ENCODE peak calls at places on chromosome 1, in eight cellular contexts. One of them, this sample, is unnamed.

GRCh38 chr1:219812086-219812485 is 116.3 kb downstream of the SLC30A10 start:
- DNase-seq in M059J: no peak
- DNase-seq in activated CD4-positive, alpha-beta T cell treated with anti-CD3 and anti-CD28 coated beads, Interleukin-2, amount 10 ng/mL, durations not matched to agents 7 days and 5 days: no peak
- DNase-seq in CD8-positive, alpha-beta memory T cell: no peak
- DNase-seq in T-cell: no peak
- DNase-seq in stimulated activated CD8-positive, alpha-beta memory T cell treated with anti-CD3 and anti-CD28 coated beads, Interleukin-4, amount 100 ng/mL, for 1 hour: no peak
- DNase-seq in A549: no peak
- DNase-seq in lower leg skin: no peak
- DNase-seq in this sample: no peak

GRCh38 chr1:35935436-35935835 is 4.5 kb downstream of the AGO3 start:
- DNase-seq in M059J: no peak
- DNase-seq in activated CD4-positive, alpha-beta T cell treated with anti-CD3 and anti-CD28 coated beads, Interleukin-2, amount 10 ng/mL, durations not matched to agents 7 days and 5 days: no peak
- DNase-seq in CD8-positive, alpha-beta memory T cell: no peak
- DNase-seq in T-cell: no peak
- DNase-seq in stimulated activated CD8-positive, alpha-beta memory T cell treated with anti-CD3 and anti-CD28 coated beads, Interleukin-4, amount 100 ng/mL, for 1 hour: no peak
- DNase-seq in A549: no peak
- DNase-seq in lower leg skin: no peak
- DNase-seq in this sample: peak; percentile 35

GRCh38 chr1:204883405-204883804 is 12.7 kb downstream of the NFASC start:
- DNase-seq in M059J: no peak
- DNase-seq in activated CD4-positive, alpha-beta T cell treated with anti-CD3 and anti-CD28 coated beads, Interleukin-2, amount 10 ng/mL, durations not matched to agents 7 days and 5 days: no peak
- DNase-seq in CD8-positive, alpha-beta memory T cell: no peak
- DNase-seq in T-cell: no peak
- DNase-seq in stimulated activated CD8-positive, alpha-beta memory T cell treated with anti-CD3 and anti-CD28 coated beads, Interleukin-4, amount 100 ng/mL, for 1 hour: no peak
- DNase-seq in A549: no peak
- DNase-seq in lower leg skin: no peak
- DNase-seq in this sample: no peak

GRCh38 chr1:3940911-3941310 is 40.8 kb upstream of the C1orf174 start:
- DNase-seq in M059J: no peak
- DNase-seq in activated CD4-positive, alpha-beta T cell treated with anti-CD3 and anti-CD28 coated beads, Interleukin-2, amount 10 ng/mL, durations not matched to agents 7 days and 5 days: no peak
- DNase-seq in CD8-positive, alpha-beta memory T cell: no peak
- DNase-seq in T-cell: no peak
- DNase-seq in stimulated activated CD8-positive, alpha-beta memory T cell treated with anti-CD3 and anti-CD28 coated beads, Interleukin-4, amount 100 ng/mL, for 1 hour: no peak
- DNase-seq in A549: no peak
- DNase-seq in lower leg skin: no peak
- DNase-seq in this sample: no peak

GRCh38 chr1:85617582-85618237 is 37.1 kb downstream of the CCN1 start:
- DNase-seq in M059J: no peak
- DNase-seq in activated CD4-positive, alpha-beta T cell treated with anti-CD3 and anti-CD28 coated beads, Interleukin-2, amount 10 ng/mL, durations not matched to agents 7 days and 5 days: no peak
- DNase-seq in CD8-positive, alpha-beta memory T cell: no peak
- DNase-seq in T-cell: no peak
- DNase-seq in stimulated activated CD8-positive, alpha-beta memory T cell treated with anti-CD3 and anti-CD28 coated beads, Interleukin-4, amount 100 ng/mL, for 1 hour: no peak
- DNase-seq in A549: no peak
- DNase-seq in lower leg skin: no peak
- DNase-seq in this sample: no peak

GRCh38 chr1:160004001-160004400 is 27.8 kb downstream of the PIGM start:
- DNase-seq in M059J: no peak
- DNase-seq in activated CD4-positive, alpha-beta T cell treated with anti-CD3 and anti-CD28 coated beads, Interleukin-2, amount 10 ng/mL, durations not matched to agents 7 days and 5 days: no peak
- DNase-seq in CD8-positive, alpha-beta memory T cell: no peak
- DNase-seq in T-cell: no peak
- DNase-seq in stimulated activated CD8-positive, alpha-beta memory T cell treated with anti-CD3 and anti-CD28 coated beads, Interleukin-4, amount 100 ng/mL, for 1 hour: no peak
- DNase-seq in A549: no peak
- DNase-seq in lower leg skin: no peak
- DNase-seq in this sample: no peak

GRCh38 chr1:153340356-153340755 is 8.3 kb downstream of the PGLYRP4 start:
- DNase-seq in M059J: no peak
- DNase-seq in activated CD4-positive, alpha-beta T cell treated with anti-CD3 and anti-CD28 coated beads, Interleukin-2, amount 10 ng/mL, durations not matched to agents 7 days and 5 days: no peak
- DNase-seq in CD8-positive, alpha-beta memory T cell: no peak
- DNase-seq in T-cell: no peak
- DNase-seq in stimulated activated CD8-positive, alpha-beta memory T cell treated with anti-CD3 and anti-CD28 coated beads, Interleukin-4, amount 100 ng/mL, for 1 hour: no peak
- DNase-seq in A549: no peak
- DNase-seq in lower leg skin: no peak
- DNase-seq in this sample: no peak

GRCh38 chr1:157289001-157289400 is 150.8 kb upstream of the ETV3 start:
- DNase-seq in M059J: no peak
- DNase-seq in activated CD4-positive, alpha-beta T cell treated with anti-CD3 and anti-CD28 coated beads, Interleukin-2, amount 10 ng/mL, durations not matched to agents 7 days and 5 days: no peak
- DNase-seq in CD8-positive, alpha-beta memory T cell: no peak
- DNase-seq in T-cell: no peak
- DNase-seq in stimulated activated CD8-positive, alpha-beta memory T cell treated with anti-CD3 and anti-CD28 coated beads, Interleukin-4, amount 100 ng/mL, for 1 hour: no peak
- DNase-seq in A549: no peak
- DNase-seq in lower leg skin: no peak
- DNase-seq in this sample: no peak

GRCh38 chr1:17140279-17140678 is 21.0 kb upstream of the PADI2 start:
- DNase-seq in M059J: no peak
- DNase-seq in activated CD4-positive, alpha-beta T cell treated with anti-CD3 and anti-CD28 coated beads, Interleukin-2, amount 10 ng/mL, durations not matched to agents 7 days and 5 days: no peak
- DNase-seq in CD8-positive, alpha-beta memory T cell: no peak
- DNase-seq in T-cell: no peak
- DNase-seq in stimulated activated CD8-positive, alpha-beta memory T cell treated with anti-CD3 and anti-CD28 coated beads, Interleukin-4, amount 100 ng/mL, for 1 hour: no peak
- DNase-seq in A549: no peak
- DNase-seq in lower leg skin: no peak
- DNase-seq in this sample: peak; percentile 54

GRCh38 chr1:109181085-109181806 is 32.5 kb upstream of the SARS1 start:
- DNase-seq in M059J: no peak
- DNase-seq in activated CD4-positive, alpha-beta T cell treated with anti-CD3 and anti-CD28 coated beads, Interleukin-2, amount 10 ng/mL, durations not matched to agents 7 days and 5 days: no peak
- DNase-seq in CD8-positive, alpha-beta memory T cell: no peak
- DNase-seq in T-cell: no peak
- DNase-seq in stimulated activated CD8-positive, alpha-beta memory T cell treated with anti-CD3 and anti-CD28 coated beads, Interleukin-4, amount 100 ng/mL, for 1 hour: no peak
- DNase-seq in A549: peak; percentile 89
- DNase-seq in lower leg skin: no peak
- DNase-seq in this sample: peak; percentile 20

GRCh38 chr1:168110896-168111545 is 25.7 kb downstream of the GPR161 start:
- DNase-seq in M059J: no peak
- DNase-seq in activated CD4-positive, alpha-beta T cell treated with anti-CD3 and anti-CD28 coated beads, Interleukin-2, amount 10 ng/mL, durations not matched to agents 7 days and 5 days: no peak
- DNase-seq in CD8-positive, alpha-beta memory T cell: no peak
- DNase-seq in T-cell: no peak
- DNase-seq in stimulated activated CD8-positive, alpha-beta memory T cell treated with anti-CD3 and anti-CD28 coated beads, Interleukin-4, amount 100 ng/mL, for 1 hour: no peak
- DNase-seq in A549: no peak
- DNase-seq in lower leg skin: no peak
- DNase-seq in this sample: no peak

GRCh38 chr1:240122639-240123604 is 31.2 kb downstream of the FMN2 start:
- DNase-seq in M059J: peak; percentile 65
- DNase-seq in activated CD4-positive, alpha-beta T cell treated with anti-CD3 and anti-CD28 coated beads, Interleukin-2, amount 10 ng/mL, durations not matched to agents 7 days and 5 days: no peak
- DNase-seq in CD8-positive, alpha-beta memory T cell: no peak
- DNase-seq in T-cell: no peak
- DNase-seq in stimulated activated CD8-positive, alpha-beta memory T cell treated with anti-CD3 and anti-CD28 coated beads, Interleukin-4, amount 100 ng/mL, for 1 hour: no peak
- DNase-seq in A549: no peak
- DNase-seq in lower leg skin: no peak
- DNase-seq in this sample: peak; percentile 23

GRCh38 chr1:183339556-183340167 is 78.5 kb downstream of the NMNAT2 start:
- DNase-seq in M059J: peak; percentile 37
- DNase-seq in activated CD4-positive, alpha-beta T cell treated with anti-CD3 and anti-CD28 coated beads, Interleukin-2, amount 10 ng/mL, durations not matched to agents 7 days and 5 days: no peak
- DNase-seq in CD8-positive, alpha-beta memory T cell: no peak
- DNase-seq in T-cell: no peak
- DNase-seq in stimulated activated CD8-positive, alpha-beta memory T cell treated with anti-CD3 and anti-CD28 coated beads, Interleukin-4, amount 100 ng/mL, for 1 hour: no peak
- DNase-seq in A549: no peak
- DNase-seq in lower leg skin: no peak
- DNase-seq in this sample: no peak

GRCh38 chr1:8423702-8424538 is 106.0 kb downstream of the SLC45A1 start:
- DNase-seq in M059J: peak; percentile 64
- DNase-seq in activated CD4-positive, alpha-beta T cell treated with anti-CD3 and anti-CD28 coated beads, Interleukin-2, amount 10 ng/mL, durations not matched to agents 7 days and 5 days: peak; percentile 46
- DNase-seq in CD8-positive, alpha-beta memory T cell: peak; percentile 73
- DNase-seq in T-cell: no peak
- DNase-seq in stimulated activated CD8-positive, alpha-beta memory T cell treated with anti-CD3 and anti-CD28 coated beads, Interleukin-4, amount 100 ng/mL, for 1 hour: peak; percentile 12
- DNase-seq in A549: peak; percentile 57
- DNase-seq in lower leg skin: peak; percentile 54
- DNase-seq in this sample: peak; percentile 64

GRCh38 chr1:183267646-183268431 is 81.8 kb downstream of the LAMC2 start:
- DNase-seq in M059J: peak; percentile 76
- DNase-seq in activated CD4-positive, alpha-beta T cell treated with anti-CD3 and anti-CD28 coated beads, Interleukin-2, amount 10 ng/mL, durations not matched to agents 7 days and 5 days: no peak
- DNase-seq in CD8-positive, alpha-beta memory T cell: no peak
- DNase-seq in T-cell: no peak
- DNase-seq in stimulated activated CD8-positive, alpha-beta memory T cell treated with anti-CD3 and anti-CD28 coated beads, Interleukin-4, amount 100 ng/mL, for 1 hour: no peak
- DNase-seq in A549: peak; percentile 13
- DNase-seq in lower leg skin: peak; percentile 49
- DNase-seq in this sample: peak; percentile 97

GRCh38 chr1:111948209-111949131 is 41.0 kb downstream of the KCND3 start:
- DNase-seq in M059J: peak; percentile 42
- DNase-seq in activated CD4-positive, alpha-beta T cell treated with anti-CD3 and anti-CD28 coated beads, Interleukin-2, amount 10 ng/mL, durations not matched to agents 7 days and 5 days: no peak
- DNase-seq in CD8-positive, alpha-beta memory T cell: no peak
- DNase-seq in T-cell: no peak
- DNase-seq in stimulated activated CD8-positive, alpha-beta memory T cell treated with anti-CD3 and anti-CD28 coated beads, Interleukin-4, amount 100 ng/mL, for 1 hour: no peak
- DNase-seq in A549: no peak
- DNase-seq in lower leg skin: peak; percentile 52
- DNase-seq in this sample: peak; percentile 21

GRCh38 chr1:233328661-233329498 is 1.4 kb downstream of the MAP3K21 start:
- DNase-seq in M059J: peak; percentile 26
- DNase-seq in activated CD4-positive, alpha-beta T cell treated with anti-CD3 and anti-CD28 coated beads, Interleukin-2, amount 10 ng/mL, durations not matched to agents 7 days and 5 days: no peak
- DNase-seq in CD8-positive, alpha-beta memory T cell: peak; percentile 44
- DNase-seq in T-cell: no peak
- DNase-seq in stimulated activated CD8-positive, alpha-beta memory T cell treated with anti-CD3 and anti-CD28 coated beads, Interleukin-4, amount 100 ng/mL, for 1 hour: no peak
- DNase-seq in A549: peak; percentile 36
- DNase-seq in lower leg skin: no peak
- DNase-seq in this sample: peak; percentile 2

GRCh38 chr1:235998812-235999211 is 66.1 kb downstream of the NID1 start:
- DNase-seq in M059J: no peak
- DNase-seq in activated CD4-positive, alpha-beta T cell treated with anti-CD3 and anti-CD28 coated beads, Interleukin-2, amount 10 ng/mL, durations not matched to agents 7 days and 5 days: peak; percentile 67
- DNase-seq in CD8-positive, alpha-beta memory T cell: peak; percentile 80
- DNase-seq in T-cell: peak; percentile 23
- DNase-seq in stimulated activated CD8-positive, alpha-beta memory T cell treated with anti-CD3 and anti-CD28 coated beads, Interleukin-4, amount 100 ng/mL, for 1 hour: peak; percentile 11
- DNase-seq in A549: no peak
- DNase-seq in lower leg skin: no peak
- DNase-seq in this sample: no peak

GRCh38 chr1:243501002-243501401 is 245.2 kb downstream of the SDCCAG8 start:
- DNase-seq in M059J: peak; percentile 73
- DNase-seq in activated CD4-positive, alpha-beta T cell treated with anti-CD3 and anti-CD28 coated beads, Interleukin-2, amount 10 ng/mL, durations not matched to agents 7 days and 5 days: no peak
- DNase-seq in CD8-positive, alpha-beta memory T cell: no peak
- DNase-seq in T-cell: no peak
- DNase-seq in stimulated activated CD8-positive, alpha-beta memory T cell treated with anti-CD3 and anti-CD28 coated beads, Interleukin-4, amount 100 ng/mL, for 1 hour: no peak
- DNase-seq in A549: no peak
- DNase-seq in lower leg skin: no peak
- DNase-seq in this sample: peak; percentile 37

GRCh38 chr1:119347858-119348257 is 20.7 kb upstream of the HAO2 start:
- DNase-seq in M059J: peak; percentile 20
- DNase-seq in activated CD4-positive, alpha-beta T cell treated with anti-CD3 and anti-CD28 coated beads, Interleukin-2, amount 10 ng/mL, durations not matched to agents 7 days and 5 days: no peak
- DNase-seq in CD8-positive, alpha-beta memory T cell: no peak
- DNase-seq in T-cell: no peak
- DNase-seq in stimulated activated CD8-positive, alpha-beta memory T cell treated with anti-CD3 and anti-CD28 coated beads, Interleukin-4, amount 100 ng/mL, for 1 hour: no peak
- DNase-seq in A549: no peak
- DNase-seq in lower leg skin: no peak
- DNase-seq in this sample: no peak

GRCh38 chr1:85001742-85002141 is 4.8 kb upstream of the MCOLN2 start:
- DNase-seq in M059J: no peak
- DNase-seq in activated CD4-positive, alpha-beta T cell treated with anti-CD3 and anti-CD28 coated beads, Interleukin-2, amount 10 ng/mL, durations not matched to agents 7 days and 5 days: no peak
- DNase-seq in CD8-positive, alpha-beta memory T cell: no peak
- DNase-seq in T-cell: no peak
- DNase-seq in stimulated activated CD8-positive, alpha-beta memory T cell treated with anti-CD3 and anti-CD28 coated beads, Interleukin-4, amount 100 ng/mL, for 1 hour: no peak
- DNase-seq in A549: no peak
- DNase-seq in lower leg skin: no peak
- DNase-seq in this sample: no peak

GRCh38 chr1:209768354-209768774 is 12.5 kb downstream of the TRAF3IP3 start:
- DNase-seq in M059J: no peak
- DNase-seq in activated CD4-positive, alpha-beta T cell treated with anti-CD3 and anti-CD28 coated beads, Interleukin-2, amount 10 ng/mL, durations not matched to agents 7 days and 5 days: peak; percentile 95
- DNase-seq in CD8-positive, alpha-beta memory T cell: peak; percentile 86
- DNase-seq in T-cell: peak; percentile 73
- DNase-seq in stimulated activated CD8-positive, alpha-beta memory T cell treated with anti-CD3 and anti-CD28 coated beads, Interleukin-4, amount 100 ng/mL, for 1 hour: peak; percentile 68
- DNase-seq in A549: no peak
- DNase-seq in lower leg skin: no peak
- DNase-seq in this sample: no peak

GRCh38 chr1:43358121-43358745 is 548 bp upstream of the CDC20 start:
- DNase-seq in M059J: peak; percentile 70
- DNase-seq in activated CD4-positive, alpha-beta T cell treated with anti-CD3 and anti-CD28 coated beads, Interleukin-2, amount 10 ng/mL, durations not matched to agents 7 days and 5 days: peak; percentile 26
- DNase-seq in CD8-positive, alpha-beta memory T cell: no peak
- DNase-seq in T-cell: no peak
- DNase-seq in stimulated activated CD8-positive, alpha-beta memory T cell treated with anti-CD3 and anti-CD28 coated beads, Interleukin-4, amount 100 ng/mL, for 1 hour: no peak
- DNase-seq in A549: peak; percentile 72
- DNase-seq in lower leg skin: no peak
- DNase-seq in this sample: no peak

GRCh38 chr1:234597894-234598293 is 12.1 kb downstream of the IRF2BP2 start:
- DNase-seq in M059J: peak; percentile 71
- DNase-seq in activated CD4-positive, alpha-beta T cell treated with anti-CD3 and anti-CD28 coated beads, Interleukin-2, amount 10 ng/mL, durations not matched to agents 7 days and 5 days: peak; percentile 71
- DNase-seq in CD8-positive, alpha-beta memory T cell: peak; percentile 74
- DNase-seq in T-cell: peak; percentile 48
- DNase-seq in stimulated activated CD8-positive, alpha-beta memory T cell treated with anti-CD3 and anti-CD28 coated beads, Interleukin-4, amount 100 ng/mL, for 1 hour: no peak
- DNase-seq in A549: peak; percentile 75
- DNase-seq in lower leg skin: no peak
- DNase-seq in this sample: peak; percentile 69

GRCh38 chr1:153786038-153786790 is 11.0 kb downstream of the SLC27A3 start:
- DNase-seq in M059J: no peak
- DNase-seq in activated CD4-positive, alpha-beta T cell treated with anti-CD3 and anti-CD28 coated beads, Interleukin-2, amount 10 ng/mL, durations not matched to agents 7 days and 5 days: no peak
- DNase-seq in CD8-positive, alpha-beta memory T cell: no peak
- DNase-seq in T-cell: no peak
- DNase-seq in stimulated activated CD8-positive, alpha-beta memory T cell treated with anti-CD3 and anti-CD28 coated beads, Interleukin-4, amount 100 ng/mL, for 1 hour: no peak
- DNase-seq in A549: no peak
- DNase-seq in lower leg skin: no peak
- DNase-seq in this sample: no peak

GRCh38 chr1:215583185-215583692 is 16.1 kb downstream of the KCTD3 start:
- DNase-seq in M059J: peak; percentile 82
- DNase-seq in activated CD4-positive, alpha-beta T cell treated with anti-CD3 and anti-CD28 coated beads, Interleukin-2, amount 10 ng/mL, durations not matched to agents 7 days and 5 days: no peak
- DNase-seq in CD8-positive, alpha-beta memory T cell: no peak
- DNase-seq in T-cell: no peak
- DNase-seq in stimulated activated CD8-positive, alpha-beta memory T cell treated with anti-CD3 and anti-CD28 coated beads, Interleukin-4, amount 100 ng/mL, for 1 hour: no peak
- DNase-seq in A549: no peak
- DNase-seq in lower leg skin: no peak
- DNase-seq in this sample: no peak

GRCh38 chr1:201904579-201904978 is 15.9 kb downstream of the SHISA4 start:
- DNase-seq in M059J: peak; percentile 94
- DNase-seq in activated CD4-positive, alpha-beta T cell treated with anti-CD3 and anti-CD28 coated beads, Interleukin-2, amount 10 ng/mL, durations not matched to agents 7 days and 5 days: no peak
- DNase-seq in CD8-positive, alpha-beta memory T cell: no peak
- DNase-seq in T-cell: no peak
- DNase-seq in stimulated activated CD8-positive, alpha-beta memory T cell treated with anti-CD3 and anti-CD28 coated beads, Interleukin-4, amount 100 ng/mL, for 1 hour: no peak
- DNase-seq in A549: no peak
- DNase-seq in lower leg skin: no peak
- DNase-seq in this sample: peak; percentile 95

This sample was measured in cardiac muscle cell.